ENCODE peak calls at places on chromosomes 4 and X, in nine cellular contexts. Z, L, I, R, T, H, N, W and G are unnamed samples.

GRCh38 chr4:104743141-104743748 is 248.6 kb upstream of the CXXC4 start:
- DNase-seq in Z (no peak), W (peak; percentile 70), H (no peak), I (no peak), R (no peak), L (no peak), T (no peak), N (no peak), G (no peak)

GRCh38 chr4:43238018-43238417 is 345.5 kb downstream of the GRXCR1 start:
- DNase-seq in N (no peak), L (no peak), R (no peak), I (no peak), W (no peak), H (no peak), T (no peak), Z (no peak), G (no peak)

GRCh38 chrX:15686818-15687685 is 22.4 kb upstream of the CLTRN start:
- DNase-seq in N (no peak), H (peak; percentile 58), W (peak; percentile 78), Z (peak; percentile 55), L (peak; percentile 59), I (no peak), R (peak; percentile 47), T (peak; percentile 80), G (no peak)

GRCh38 chrX:110669572-110669971 is 126.0 kb downstream of the CHRDL1 start:
- DNase-seq in R (no peak), H (no peak), Z (no peak), L (no peak), I (no peak), T (no peak), W (no peak), N (no peak), G (no peak)

GRCh38 chrX:149522914-149523313 is 17.8 kb upstream of the IDS start:
- DNase-seq in I (no peak), T (no peak), Z (no peak), L (no peak), W (no peak), R (no peak), H (peak; percentile 19), N (no peak), G (no peak)

GRCh38 chr4:52841707-52842456 is 20.2 kb upstream of the RASL11B start:
- DNase-seq in H (no peak), W (no peak), L (no peak), N (no peak), T (peak; percentile 22), Z (no peak), R (no peak), I (no peak), G (no peak)

GRCh38 chr4:39655866-39656265 is 17.2 kb upstream of the SMIM14 start:
- DNase-seq in R (no peak), N (no peak), I (no peak), T (no peak), H (no peak), Z (no peak), L (no peak), W (no peak), G (no peak)

GRCh38 chrX:97481228-97481627 is 597.5 kb downstream of the RPA4 start:
- DNase-seq in H (no peak), R (peak; percentile 19), W (no peak), L (no peak), T (no peak), I (no peak), N (no peak), Z (no peak), G (no peak)

GRCh38 chr4:181637186-181638105 is 605.8 kb upstream of the TENM3 start:
- DNase-seq in I (no peak), T (no peak), R (no peak), H (no peak), N (no peak), L (no peak), W (no peak), Z (no peak), G (no peak)

GRCh38 chr4:5758741-5759140 is 47.7 kb downstream of the EVC start:
- DNase-seq in T (no peak), I (no peak), R (no peak), L (no peak), N (no peak), W (no peak), H (no peak), Z (no peak), G (no peak)

GRCh38 chr4:131258361-131258760 is 1890.7 kb upstream of the PCDH10 start:
- DNase-seq in I (no peak), W (no peak), T (peak; percentile 1), L (no peak), N (no peak), H (no peak), R (no peak), Z (no peak), G (no peak)

GRCh38 chrX:51641421-51642021 is 22.8 kb upstream of the CENPVL3 start:
- DNase-seq in N (no peak), W (peak; percentile 25), H (peak; percentile 41), I (no peak), R (peak; percentile 26), Z (peak; percentile 13), T (peak; percentile 67), L (peak; percentile 38), G (no peak)

GRCh38 chr4:124454772-124455270 is 257.7 kb downstream of the ANKRD50 start:
- DNase-seq in R (no peak), H (no peak), Z (no peak), N (no peak), L (no peak), I (no peak), T (no peak), W (no peak), G (no peak)

GRCh38 chr4:150032541-150032940 is 45.7 kb upstream of the DCLK2 start:
- DNase-seq in L (no peak), N (no peak), T (no peak), R (no peak), I (no peak), Z (no peak), H (no peak), W (no peak), G (no peak)

GRCh38 chr4:90951037-90951436 is 823.8 kb downstream of the CCSER1 start:
- DNase-seq in N (no peak), W (no peak), T (no peak), I (no peak), L (no peak), H (peak; percentile 23), Z (no peak), R (no peak), G (no peak)

GRCh38 chr4:139137745-139138144 is 39.3 kb downstream of the ELF2 start:
- DNase-seq in W (no peak), N (no peak), H (no peak), R (no peak), L (no peak), I (no peak), Z (no peak), T (no peak), G (no peak)
- TF ChIP-seq CTCF in W (no peak), N (no peak), H (no peak), R (no peak), L (no peak), I (no peak), Z (no peak), T (no peak), G (no peak)

DNA sequence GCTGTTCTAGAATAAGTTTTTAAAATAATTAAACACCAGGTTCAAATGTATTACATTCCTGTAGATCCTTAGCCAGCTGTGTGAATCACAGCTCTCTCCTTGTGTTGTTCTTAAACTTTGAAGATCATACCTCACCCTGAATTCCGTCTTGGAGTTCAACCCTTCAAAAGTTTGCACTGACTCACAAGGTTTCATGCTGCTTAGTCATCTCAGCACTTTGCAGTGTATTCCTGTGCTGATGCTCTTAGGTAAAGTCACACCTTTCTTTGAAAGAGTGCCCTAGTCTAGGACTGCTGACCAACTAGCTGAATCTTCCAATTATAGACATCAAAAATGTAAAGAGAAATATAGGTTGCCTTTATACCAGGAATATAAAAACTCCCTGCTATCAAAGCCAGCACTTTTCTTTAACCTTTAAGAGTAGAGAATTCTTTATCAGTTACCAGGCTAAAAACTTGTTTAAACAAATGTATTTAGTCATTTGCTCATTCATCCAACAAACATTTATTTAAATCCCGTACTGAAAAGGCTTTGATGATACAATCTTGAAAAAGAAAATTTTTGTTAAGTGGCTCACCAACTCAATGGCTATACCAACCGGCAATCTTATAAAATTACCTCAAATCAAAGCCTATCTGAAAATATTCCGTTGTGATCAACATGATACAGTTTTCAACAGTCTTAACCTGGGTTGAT is 169.7 kb downstream of the RAP1GDS1 start:
- DNase-seq in Z (no peak), N (no peak), R (no peak), I (no peak), W (no peak), L (no peak), T (no peak), H (no peak), G (no peak)
- TF ChIP-seq CTCF in Z (no peak), N (no peak), R (no peak), I (no peak), W (no peak), L (no peak), T (no peak), H (no peak), G (no peak)

GRCh38 chr4:183157215-183157614 is 58.2 kb downstream of the WWC2 start:
- DNase-seq in L (no peak), T (no peak), Z (no peak), H (no peak), I (no peak), N (no peak), W (no peak), R (no peak), G (no peak)
- TF ChIP-seq CTCF in L (peak; percentile 43), T (no peak), Z (no peak), H (no peak), I (no peak), N (no peak), W (no peak), R (no peak), G (peak; percentile 25)

GRCh38 chr4:99201687-99202086 is 17.4 kb downstream of the ADH6 start:
- DNase-seq in T (no peak), I (no peak), L (no peak), N (no peak), R (no peak), H (no peak), Z (no peak), W (no peak), G (no peak)
- TF ChIP-seq CTCF in T (no peak), I (no peak), L (no peak), N (no peak), R (no peak), H (no peak), Z (no peak), W (no peak), G (peak; percentile 84)

GRCh38 chr4:169791527-169792156 is 33.9 kb upstream of the HPF1 start:
- DNase-seq in L (peak; percentile 66), Z (peak; percentile 62), I (no peak), N (no peak), W (peak; percentile 14), T (peak; percentile 81), H (peak; percentile 59), R (peak; percentile 60), G (no peak)
- TF ChIP-seq CTCF in L (peak; percentile 38), Z (peak; percentile 70), I (peak; percentile 35), N (peak; percentile 36), W (no peak), T (peak; percentile 50), H (peak; percentile 23), R (peak; percentile 49), G (peak; percentile 85)

DNA sequence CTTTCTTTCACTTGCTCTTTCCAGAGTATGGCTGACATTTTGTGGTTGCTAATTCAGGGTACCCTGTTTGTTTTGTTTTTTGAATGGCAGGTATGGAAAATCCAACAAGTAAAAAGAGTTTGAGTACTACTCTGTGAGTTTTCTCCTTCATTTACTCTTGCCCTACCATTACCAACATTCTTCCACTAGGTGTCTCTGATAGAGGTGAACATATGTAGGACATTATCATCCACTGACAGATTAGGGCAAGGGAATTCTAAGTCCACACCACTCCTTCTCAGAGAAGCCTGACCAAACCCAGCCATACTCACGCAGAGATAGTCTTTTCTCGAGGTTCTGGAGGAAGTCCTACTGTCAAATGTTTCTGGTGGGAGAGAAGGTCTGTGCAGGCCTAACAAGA is 36.7 kb upstream of the HDAC8 start:
- DNase-seq in W (no peak), T (no peak), N (no peak), R (no peak), I (no peak), L (no peak), Z (no peak), H (peak; percentile 4), G (no peak)
- TF ChIP-seq CTCF in W (no peak), T (no peak), N (no peak), R (no peak), I (peak; percentile 16), L (peak; percentile 43), Z (no peak), H (peak; percentile 18), G (peak; percentile 51)